ENCODE peak calls at places on chromosomes 12 and 14, in ten cellular contexts. G, M, E, O, D, W, Q, N, H and T are unnamed samples.

GRCh38 chr14:91554535-91555332 is 44.6 kb upstream of the PPP4R3A start:
- DNase-seq in G (no peak), M (peak; percentile 82), E (no peak), O (no peak), D (no peak), W (no peak), Q (no peak), N (no peak), H (no peak), T (no peak)

GRCh38 chr12:121057794-121058193 is 18.7 kb upstream of the OASL start:
- DNase-seq in G (no peak), M (no peak), E (no peak), O (no peak), D (no peak), W (no peak), Q (no peak), N (no peak), H (no peak), T (no peak)

GRCh38 chr12:75439048-75439447 is 41.5 kb upstream of the GLIPR1 start:
- DNase-seq in G (no peak), M (no peak), E (no peak), O (no peak), D (no peak), W (no peak), Q (peak; percentile 18), N (no peak), H (no peak), T (no peak)

GRCh38 chr12:58888131-58888783 is 32.0 kb downstream of the LRIG3 start:
- DNase-seq in G (no peak), M (no peak), E (peak; percentile 16), O (no peak), D (peak; percentile 34), W (no peak), Q (peak; percentile 77), N (no peak), H (no peak), T (peak; percentile 88)

GRCh38 chr14:37375566-37375965 is 177.8 kb downstream of the MIPOL1 start:
- DNase-seq in G (no peak), M (no peak), E (no peak), O (no peak), D (no peak), W (no peak), Q (no peak), N (no peak), H (no peak), T (no peak)

GRCh38 chr14:90553921-90554336 is 157.1 kb downstream of the CALM1 start:
- DNase-seq in G (no peak), M (no peak), E (no peak), O (no peak), D (no peak), W (no peak), Q (no peak), N (no peak), H (no peak), T (no peak)

GRCh38 chr12:2794736-2795289 is at the start of gene FKBP4:
- DNase-seq in G (peak; percentile 15), M (peak; percentile 55), E (no peak), O (peak; percentile 95), D (peak; percentile 90), W (peak; percentile 91), Q (peak; percentile 67), N (peak; percentile 64), H (peak; percentile 91), T (peak; percentile 80)

GRCh38 chr12:93790472-93791152 is 113.4 kb downstream of the CRADD start:
- DNase-seq in G (peak; percentile 63), M (no peak), E (no peak), O (no peak), D (no peak), W (no peak), Q (peak; percentile 88), N (no peak), H (peak; percentile 39), T (peak; percentile 89)

GRCh38 chr14:68939893-68940613 is 39.0 kb downstream of the ACTN1 start:
- DNase-seq in G (peak; percentile 69), M (peak; percentile 78), E (peak; percentile 80), O (no peak), D (peak; percentile 79), W (peak; percentile 98), Q (peak; percentile 95), N (no peak), H (peak; percentile 76), T (peak; percentile 98)

GRCh38 chr12:131091413-131091975 is 137.8 kb downstream of the ADGRD1 start:
- DNase-seq in G (no peak), M (no peak), E (no peak), O (peak; percentile 8), D (peak; percentile 0), W (no peak), Q (no peak), N (no peak), H (no peak), T (no peak)

GRCh38 chr14:36724162-36724561 is 62.5 kb downstream of the PAX9 start:
- DNase-seq in G (no peak), M (no peak), E (no peak), O (no peak), D (no peak), W (no peak), Q (no peak), N (no peak), H (no peak), T (no peak)

GRCh38 chr12:133181238-133181959 is at the start of gene ZNF268:
- DNase-seq in G (peak; percentile 77), M (peak; percentile 88), E (peak; percentile 72), O (peak; percentile 93), D (peak; percentile 97), W (peak; percentile 91), Q (peak; percentile 91), N (peak; percentile 94), H (peak; percentile 91), T (peak; percentile 96)
- TF ChIP-seq CTCF in G (peak; percentile 89), M (peak; percentile 88), E (peak; percentile 79), O (peak; percentile 64), D (peak; percentile 79), W (peak; percentile 47), Q (peak; percentile 65), N (peak; percentile 87), H (peak; percentile 84), T (peak; percentile 77)

DNA sequence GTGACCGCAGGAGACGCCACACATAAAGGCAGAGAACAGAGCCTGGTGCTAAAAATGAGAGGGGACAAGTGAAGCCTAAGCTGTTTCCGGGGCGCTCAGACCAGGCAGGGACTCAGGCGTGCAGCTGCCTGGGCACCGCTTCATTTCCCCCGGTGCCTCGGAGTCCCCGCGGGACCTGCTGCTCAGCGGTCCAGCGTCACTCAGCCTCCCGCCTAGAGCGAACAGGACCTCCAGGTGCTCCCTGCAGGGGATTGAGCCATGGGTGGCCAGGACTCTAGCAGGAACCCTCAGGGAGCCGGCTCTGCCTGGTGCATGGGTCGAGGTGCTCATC is 31.0 kb downstream of the CCDC85C start:
- DNase-seq in G (no peak), M (no peak), E (no peak), O (no peak), D (no peak), W (no peak), Q (no peak), N (no peak), H (no peak), T (no peak)
- TF ChIP-seq CTCF in G (no peak), M (no peak), E (no peak), O (no peak), D (no peak), W (no peak), Q (no peak), N (no peak), H (no peak), T (no peak)

GRCh38 chr12:78566461-78566860 is 298.1 kb upstream of the SYT1 start:
- DNase-seq in G (no peak), M (no peak), E (no peak), O (no peak), D (no peak), W (no peak), Q (no peak), N (no peak), H (no peak), T (no peak)

GRCh38 chr12:78560633-78561032 is 303.9 kb upstream of the SYT1 start:
- DNase-seq in G (no peak), M (no peak), E (no peak), O (no peak), D (no peak), W (no peak), Q (no peak), N (no peak), H (no peak), T (no peak)

GRCh38 chr12:78568326-78569020 is 296.1 kb upstream of the SYT1 start:
- DNase-seq in G (no peak), M (no peak), E (peak; percentile 2), O (no peak), D (no peak), W (no peak), Q (peak; percentile 24), N (no peak), H (no peak), T (no peak)

GRCh38 chr12:78559441-78559840 is 305.1 kb upstream of the SYT1 start:
- DNase-seq in G (no peak), M (no peak), E (no peak), O (no peak), D (no peak), W (no peak), Q (no peak), N (no peak), H (no peak), T (no peak)

GRCh38 chr12:78562358-78563205 is 302.0 kb upstream of the SYT1 start:
- DNase-seq in G (peak; percentile 2), M (peak; percentile 1), E (no peak), O (no peak), D (no peak), W (no peak), Q (peak; percentile 53), N (no peak), H (no peak), T (peak; percentile 58)
- TF ChIP-seq CTCF in G (peak; percentile 30), M (peak; percentile 19), E (peak; percentile 38), O (no peak), D (no peak), W (no peak), Q (peak; percentile 45), N (peak; percentile 55), H (peak; percentile 54), T (peak; percentile 59)

GRCh38 chr14:54509546-54510501 is at the start of gene CGRRF1:
- DNase-seq in G (peak; percentile 88), M (peak; percentile 94), E (peak; percentile 96), O (peak; percentile 99), D (peak; percentile 98), W (peak; percentile 99), Q (peak; percentile 97), N (peak; percentile 99), H (peak; percentile 98), T (peak; percentile 99)
- TF ChIP-seq CTCF in G (peak; percentile 31), M (peak; percentile 89), E (peak; percentile 42), O (peak; percentile 64), D (peak; percentile 53), W (peak; percentile 61), Q (no peak), N (peak; percentile 71), H (peak; percentile 79), T (no peak)